ENCODE peak calls at places on chromosomes 1 and 21, in eight cellular contexts. One of them, this sample, is unnamed.

GRCh38 chr1:46174448-46175231 is at the start of gene TSPAN1:
- DNase-seq in SK-N-SH: no peak
- DNase-seq in GM23338: no peak
- DNase-seq in K562: no peak
- DNase-seq in HCT116: no peak
- DNase-seq in Panc1: no peak
- DNase-seq in GM12878: no peak
- DNase-seq in HepG2: no peak
- DNase-seq in this sample: no peak

GRCh38 chr1:7427901-7428300 is 343.2 kb upstream of the VAMP3 start:
- DNase-seq in SK-N-SH: no peak
- DNase-seq in GM23338: no peak
- DNase-seq in K562: no peak
- DNase-seq in HCT116: no peak
- DNase-seq in Panc1: no peak
- DNase-seq in GM12878: no peak
- DNase-seq in HepG2: no peak
- DNase-seq in this sample: no peak

GRCh38 chr1:86169625-86170024 is 13.1 kb upstream of the COL24A1 start:
- DNase-seq in SK-N-SH: no peak
- DNase-seq in GM23338: no peak
- DNase-seq in K562: no peak
- DNase-seq in HCT116: no peak
- DNase-seq in Panc1: no peak
- DNase-seq in GM12878: no peak
- DNase-seq in HepG2: no peak
- DNase-seq in this sample: no peak

GRCh38 chr21:38825269-38825668 is 19.5 kb downstream of the ETS2 start:
- DNase-seq in SK-N-SH: no peak
- DNase-seq in GM23338: no peak
- DNase-seq in K562: no peak
- DNase-seq in HCT116: no peak
- DNase-seq in Panc1: no peak
- DNase-seq in GM12878: no peak
- DNase-seq in HepG2: no peak
- DNase-seq in this sample: no peak

GRCh38 chr1:246068619-246069509 is 438.2 kb downstream of the SMYD3 start:
- DNase-seq in SK-N-SH: no peak
- DNase-seq in GM23338: no peak
- DNase-seq in K562: peak; percentile 78
- DNase-seq in HCT116: no peak
- DNase-seq in Panc1: no peak
- DNase-seq in GM12878: no peak
- DNase-seq in HepG2: no peak
- DNase-seq in this sample: no peak

GRCh38 chr1:232016636-232017035 is 390.0 kb downstream of the DISC1 start:
- DNase-seq in SK-N-SH: no peak
- DNase-seq in GM23338: no peak
- DNase-seq in K562: no peak
- DNase-seq in HCT116: no peak
- DNase-seq in Panc1: no peak
- DNase-seq in GM12878: no peak
- DNase-seq in HepG2: no peak
- DNase-seq in this sample: no peak

GRCh38 chr1:240109130-240109529 is 17.4 kb downstream of the FMN2 start:
- DNase-seq in SK-N-SH: no peak
- DNase-seq in GM23338: no peak
- DNase-seq in K562: no peak
- DNase-seq in HCT116: no peak
- DNase-seq in Panc1: no peak
- DNase-seq in GM12878: no peak
- DNase-seq in HepG2: no peak
- DNase-seq in this sample: no peak

GRCh38 chr1:96116707-96117106 is 604.9 kb upstream of the PTBP2 start:
- DNase-seq in SK-N-SH: no peak
- DNase-seq in GM23338: no peak
- DNase-seq in K562: no peak
- DNase-seq in HCT116: no peak
- DNase-seq in Panc1: no peak
- DNase-seq in GM12878: no peak
- DNase-seq in HepG2: no peak
- DNase-seq in this sample: no peak

GRCh38 chr1:189654906-189655305 is 822.8 kb downstream of the BRINP3 start:
- DNase-seq in SK-N-SH: no peak
- DNase-seq in GM23338: no peak
- DNase-seq in K562: no peak
- DNase-seq in HCT116: no peak
- DNase-seq in Panc1: no peak
- DNase-seq in GM12878: no peak
- DNase-seq in HepG2: no peak
- DNase-seq in this sample: no peak

GRCh38 chr1:169906938-169907337 is 13.2 kb upstream of the SCYL3 start:
- DNase-seq in SK-N-SH: no peak
- DNase-seq in GM23338: no peak
- DNase-seq in K562: no peak
- DNase-seq in HCT116: no peak
- DNase-seq in Panc1: no peak
- DNase-seq in GM12878: no peak
- DNase-seq in HepG2: no peak
- DNase-seq in this sample: peak; percentile 36

GRCh38 chr1:5982868-5983267 is 9.4 kb downstream of the NPHP4 start:
- DNase-seq in SK-N-SH: no peak
- DNase-seq in GM23338: no peak
- DNase-seq in K562: peak; percentile 59
- DNase-seq in HCT116: no peak
- DNase-seq in Panc1: no peak
- DNase-seq in GM12878: no peak
- DNase-seq in HepG2: no peak
- DNase-seq in this sample: no peak

GRCh38 chr1:5980314-5981008 is 11.8 kb downstream of the NPHP4 start:
- DNase-seq in SK-N-SH: peak; percentile 84
- DNase-seq in GM23338: peak; percentile 96
- DNase-seq in K562: peak; percentile 78
- DNase-seq in HCT116: peak; percentile 51
- DNase-seq in Panc1: no peak
- DNase-seq in GM12878: no peak
- DNase-seq in HepG2: no peak
- DNase-seq in this sample: peak; percentile 28

GRCh38 chr1:5979536-5980313 is 12.5 kb downstream of the NPHP4 start:
- DNase-seq in SK-N-SH: no peak
- DNase-seq in GM23338: no peak
- DNase-seq in K562: no peak
- DNase-seq in HCT116: no peak
- DNase-seq in Panc1: no peak
- DNase-seq in GM12878: no peak
- DNase-seq in HepG2: no peak
- DNase-seq in this sample: no peak

GRCh38 chr1:5982276-5982675 is 9.9 kb downstream of the NPHP4 start:
- DNase-seq in SK-N-SH: no peak
- DNase-seq in GM23338: no peak
- DNase-seq in K562: no peak
- DNase-seq in HCT116: no peak
- DNase-seq in Panc1: no peak
- DNase-seq in GM12878: no peak
- DNase-seq in HepG2: no peak
- DNase-seq in this sample: no peak

DNA sequence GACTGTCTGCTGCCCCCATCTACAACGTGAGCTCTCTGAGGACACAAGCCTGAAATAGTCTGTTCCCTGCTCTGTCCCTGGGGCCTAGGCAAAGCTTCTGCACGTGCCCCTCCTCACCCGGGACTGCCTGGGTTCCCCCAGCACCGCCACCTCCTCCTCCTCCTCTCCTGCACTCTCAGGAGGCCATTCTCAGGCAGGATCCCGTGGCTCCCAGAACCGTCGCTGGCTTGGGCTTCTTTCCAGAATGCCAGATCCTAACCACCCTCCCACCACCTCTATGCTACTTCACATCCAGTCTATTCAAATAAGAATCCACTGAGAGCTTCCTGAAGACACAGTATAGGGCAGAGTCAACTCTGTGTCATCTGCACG is 11.2 kb downstream of the NPHP4 start:
- DNase-seq in SK-N-SH: no peak
- DNase-seq in GM23338: no peak
- DNase-seq in K562: no peak
- DNase-seq in HCT116: no peak
- DNase-seq in Panc1: no peak
- DNase-seq in GM12878: no peak
- DNase-seq in HepG2: no peak
- DNase-seq in this sample: no peak
- H3K27ac ChIP-seq in SK-N-SH: no peak overlapping the region
- H3K27ac ChIP-seq in GM23338: no peak overlapping the region
- H3K27ac ChIP-seq in K562: no peak overlapping the region
- H3K27ac ChIP-seq in HCT116: peak overlapping the region; percentile 10
- H3K27ac ChIP-seq in Panc1: no peak overlapping the region
- H3K27ac ChIP-seq in GM12878: no peak overlapping the region
- H3K27ac ChIP-seq in HepG2: no peak overlapping the region
- H3K27ac ChIP-seq in this sample: no peak overlapping the region

GRCh38 chr1:23344987-23345472 is 946 bp upstream of the HNRNPR start:
- DNase-seq in SK-N-SH: peak; percentile 55
- DNase-seq in GM23338: peak; percentile 12
- DNase-seq in K562: peak; percentile 56
- DNase-seq in HCT116: no peak
- DNase-seq in Panc1: no peak
- DNase-seq in GM12878: no peak
- DNase-seq in HepG2: no peak
- DNase-seq in this sample: no peak
- TF ChIP-seq POLR2AphosphoS5 in SK-N-SH: no peak
- TF ChIP-seq POLR2AphosphoS5 in GM23338: no peak
- TF ChIP-seq POLR2AphosphoS5 in K562: no peak
- TF ChIP-seq POLR2AphosphoS5 in HCT116: no peak
- TF ChIP-seq POLR2AphosphoS5 in Panc1: no peak
- TF ChIP-seq POLR2AphosphoS5 in GM12878: no peak
- TF ChIP-seq POLR2AphosphoS5 in HepG2: no peak
- TF ChIP-seq POLR2AphosphoS5 in this sample: no peak

GRCh38 chr1:207908112-207908734 is 2.7 kb downstream of the CD34 start:
- DNase-seq in SK-N-SH: no peak
- DNase-seq in GM23338: no peak
- DNase-seq in K562: peak; percentile 57
- DNase-seq in HCT116: no peak
- DNase-seq in Panc1: no peak
- DNase-seq in GM12878: no peak
- DNase-seq in HepG2: no peak
- DNase-seq in this sample: peak; percentile 26

GRCh38 chr1:207913951-207914350 is 3.0 kb upstream of the CD34 start:
- DNase-seq in SK-N-SH: no peak
- DNase-seq in GM23338: no peak
- DNase-seq in K562: no peak
- DNase-seq in HCT116: no peak
- DNase-seq in Panc1: no peak
- DNase-seq in GM12878: no peak
- DNase-seq in HepG2: no peak
- DNase-seq in this sample: no peak

GRCh38 chr1:207909687-207910086 is 1.2 kb downstream of the CD34 start:
- DNase-seq in SK-N-SH: no peak
- DNase-seq in GM23338: no peak
- DNase-seq in K562: no peak
- DNase-seq in HCT116: no peak
- DNase-seq in Panc1: no peak
- DNase-seq in GM12878: no peak
- DNase-seq in HepG2: no peak
- DNase-seq in this sample: no peak

GRCh38 chr1:207911983-207912760 is 1.2 kb upstream of the CD34 start:
- DNase-seq in SK-N-SH: no peak
- DNase-seq in GM23338: no peak
- DNase-seq in K562: no peak
- DNase-seq in HCT116: no peak
- DNase-seq in Panc1: no peak
- DNase-seq in GM12878: no peak
- DNase-seq in HepG2: no peak
- DNase-seq in this sample: no peak

DNA sequence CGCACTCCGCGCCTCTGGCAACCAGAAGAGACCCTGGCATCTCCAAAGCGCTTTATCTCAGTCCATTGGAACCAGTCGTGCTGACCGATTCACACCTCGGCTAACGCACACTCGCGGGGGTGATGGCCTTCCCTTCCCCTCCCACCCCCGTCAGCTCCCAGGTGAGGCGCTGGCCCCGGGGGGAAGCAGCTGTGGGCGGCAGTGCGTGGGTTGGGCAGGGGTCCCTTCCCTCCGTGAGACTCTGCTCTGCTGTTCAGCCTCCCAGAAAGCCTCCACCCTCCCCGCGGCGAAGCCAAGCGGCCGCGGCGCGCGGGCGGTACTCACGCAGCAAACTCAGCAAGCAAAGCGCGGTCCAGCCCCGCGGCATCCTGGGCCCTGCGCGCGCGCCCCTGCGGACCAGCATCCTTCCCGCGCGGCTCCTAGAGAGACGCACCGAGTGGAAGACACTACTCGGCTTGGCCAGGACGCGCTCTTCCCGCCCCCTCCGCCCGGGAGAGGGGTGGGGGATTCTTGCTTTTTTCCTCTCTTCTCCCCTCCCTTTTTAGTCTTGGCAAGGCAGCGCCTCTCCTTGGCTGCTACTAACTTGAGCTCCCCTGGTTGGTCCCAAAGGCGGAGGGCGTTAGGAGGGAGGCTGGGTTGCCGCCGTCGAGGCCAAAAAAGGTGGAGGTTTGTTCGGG is at the start of gene CD34:
- DNase-seq in SK-N-SH: peak; percentile 76
- DNase-seq in GM23338: peak; percentile 73
- DNase-seq in K562: no peak
- DNase-seq in HCT116: no peak
- DNase-seq in Panc1: no peak
- DNase-seq in GM12878: no peak
- DNase-seq in HepG2: no peak
- DNase-seq in this sample: no peak
- TF ChIP-seq REST in SK-N-SH: no peak
- TF ChIP-seq REST in GM23338: no peak
- TF ChIP-seq REST in K562: no peak
- TF ChIP-seq REST in HCT116: no peak
- TF ChIP-seq REST in Panc1: no peak
- TF ChIP-seq REST in GM12878: no peak
- TF ChIP-seq REST in HepG2: no peak
- TF ChIP-seq REST in this sample: no peak

DNA sequence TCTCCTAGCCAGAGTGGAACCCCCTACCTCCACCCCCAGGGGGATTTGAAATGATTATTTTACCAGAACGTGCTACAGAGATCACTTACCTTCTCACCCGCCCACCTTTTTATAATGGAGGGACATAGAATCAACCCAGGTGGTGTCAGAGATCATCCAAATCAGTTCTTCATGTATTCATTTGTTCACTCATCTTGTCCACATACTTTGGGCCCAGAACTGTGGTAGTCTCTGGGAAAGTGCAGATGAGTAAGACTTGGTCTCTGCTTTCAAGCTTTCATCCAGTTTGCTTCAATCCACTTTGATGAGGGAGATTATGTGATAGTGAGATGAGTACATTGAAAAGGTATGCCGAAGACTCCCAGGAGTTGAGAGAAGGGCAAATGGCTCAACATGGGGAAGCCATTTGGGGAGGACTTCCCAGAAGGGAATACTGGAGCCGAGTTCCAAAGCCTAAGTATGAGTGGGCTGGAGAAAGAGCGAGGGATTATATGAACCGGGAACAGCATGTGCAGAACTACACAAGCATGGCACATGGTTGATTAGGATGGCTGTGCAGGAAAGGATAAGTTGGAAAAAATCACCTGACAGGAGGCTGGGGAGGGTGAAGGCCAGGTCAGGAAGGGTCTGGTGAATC is 1.9 kb downstream of the FGGY start:
- DNase-seq in SK-N-SH: no peak
- DNase-seq in GM23338: no peak
- DNase-seq in K562: no peak
- DNase-seq in HCT116: peak; percentile 77
- DNase-seq in Panc1: no peak
- DNase-seq in GM12878: no peak
- DNase-seq in HepG2: peak; percentile 35
- DNase-seq in this sample: no peak
- H3K27ac ChIP-seq in SK-N-SH: no peak overlapping the region
- H3K27ac ChIP-seq in GM23338: no peak overlapping the region
- H3K27ac ChIP-seq in K562: no peak overlapping the region
- H3K27ac ChIP-seq in HCT116: peak overlapping the region; percentile 85
- H3K27ac ChIP-seq in Panc1: peak overlapping the region; percentile 100
- H3K27ac ChIP-seq in GM12878: no peak overlapping the region
- H3K27ac ChIP-seq in HepG2: peak overlapping the region; percentile 93
- H3K27ac ChIP-seq in this sample: no peak overlapping the region